ENCODE peak calls at places on chromosome 22, in nine cellular contexts. K is mucosa of descending colon, B is suprapubic skin, Q is stomach, P is esophagus squamous epithelium, F is uterus, O is SJSA1, M is HAP-1, A is OCI-LY7. G is an unnamed sample. For H3K4me1, the result is how much of the 10 kb centered on the place peaks cover.

GRCh38 chr22:31556627-31557203 is 60.4 kb downstream of the SFI1 start:
- DNase-seq in O (no peak), Q (no peak), K (no peak), P (no peak), F (no peak), M (peak), A (peak), B (no peak), G (no peak)

GRCh38 chr22:41976961-41977566 is 7.8 kb downstream of the SEPTIN3 start:
- DNase-seq in F (no peak), Q (no peak), M (no peak), O (no peak), P (no peak), K (no peak), A (no peak), B (no peak), G (no peak)

GRCh38 chr22:40190501-40190900 is 12.8 kb downstream of the TNRC6B start:
- DNase-seq in M (no peak), B (no peak), A (no peak), Q (peak), K (no peak), P (no peak), O (no peak), F (no peak), G (no peak)

GRCh38 chr22:26334232-26334631 is 94.8 kb upstream of the ASPHD2 start:
- DNase-seq in O (no peak), M (no peak), Q (no peak), B (no peak), K (no peak), A (no peak), P (no peak), F (no peak), G (no peak)

GRCh38 chr22:44446483-44446882 is 51.5 kb downstream of the RTL6 start:
- DNase-seq in F (no peak), P (no peak), B (no peak), Q (no peak), K (no peak), O (no peak), M (no peak), A (no peak), G (no peak)

GRCh38 chr22:47822459-47822858 is 1060.0 kb downstream of the TBC1D22A start:
- DNase-seq in F (no peak), P (no peak), O (peak), B (no peak), K (no peak), Q (no peak), M (no peak), A (no peak), G (no peak)

GRCh38 chr22:17368144-17368726 is 1.0 kb upstream of the CECR2 start:
- DNase-seq in Q (no peak), O (no peak), M (peak), K (no peak), B (no peak), F (no peak), A (no peak), P (no peak), G (no peak)

GRCh38 chr22:11066458-11067285 is 4461.3 kb upstream of the OR11H1 start:
- DNase-seq in O (peak), M (no peak), Q (no peak), F (no peak), B (no peak), A (no peak), P (no peak), K (no peak), G (no peak)

GRCh38 chr22:25403752-25404471 is 160.6 kb upstream of the GRK3 start:
- DNase-seq in F (no peak), B (no peak), Q (no peak), K (peak), M (no peak), A (no peak), O (no peak), P (no peak), G (no peak)

GRCh38 chr22:43167001-43167589 is 15.7 kb downstream of the TSPO start:
- DNase-seq in B (no peak), F (no peak), Q (peak), P (no peak), K (no peak), M (no peak), A (no peak), O (no peak), G (no peak)
- H3K4me1 ChIP-seq in B (under half), F (under half), Q (under half), P (half or more), K (under half), M (under half), A (under half), O (under half), G (under half)

DNA sequence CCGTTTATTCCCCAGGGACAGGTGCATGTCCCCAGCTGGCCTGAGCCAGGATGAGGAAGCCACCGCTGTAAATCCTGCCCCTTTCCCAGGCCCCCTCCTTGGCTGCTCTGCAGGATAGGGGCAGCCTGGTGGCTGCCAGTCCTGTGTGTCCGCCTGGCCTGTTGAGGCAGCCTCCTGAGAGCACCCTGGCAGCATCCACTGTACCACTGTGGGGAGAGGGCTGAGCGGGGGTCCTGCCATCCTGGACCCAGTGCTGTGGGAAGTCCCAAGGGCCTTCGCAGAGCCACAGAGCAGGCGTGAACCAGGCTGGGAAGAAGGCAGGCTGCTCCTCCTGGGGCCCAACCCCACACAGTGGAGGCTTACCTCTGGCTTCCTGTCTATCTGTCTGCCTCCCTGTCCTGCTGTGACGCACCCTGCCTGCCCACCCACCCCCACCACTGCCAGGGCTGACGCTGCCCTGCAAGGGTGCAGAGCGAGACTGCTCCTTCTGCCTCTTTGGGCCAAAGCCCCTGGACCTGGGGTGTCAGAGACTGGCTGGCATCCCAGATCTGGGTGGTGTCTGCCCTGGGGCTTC is 8.4 kb downstream of the KCTD17 start:
- DNase-seq in B (no peak), A (no peak), K (no peak), F (no peak), O (no peak), P (no peak), Q (no peak), M (no peak), G (no peak)
- H3K4me1 ChIP-seq in B (under half), A (under half), K (under half), F (under half), O (under half), P (under half), Q (under half), M (under half), G (under half)

GRCh38 chr22:20937794-20938148 is 20.6 kb downstream of the CRKL start:
- DNase-seq in O (no peak), P (no peak), F (no peak), Q (no peak), A (no peak), B (peak), K (no peak), M (no peak), G (no peak)
- H3K4me1 ChIP-seq in O (under half), P (half or more), F (under half), Q (half or more), A (under half), B (half or more), K (under half), M (under half), G (under half)

DNA sequence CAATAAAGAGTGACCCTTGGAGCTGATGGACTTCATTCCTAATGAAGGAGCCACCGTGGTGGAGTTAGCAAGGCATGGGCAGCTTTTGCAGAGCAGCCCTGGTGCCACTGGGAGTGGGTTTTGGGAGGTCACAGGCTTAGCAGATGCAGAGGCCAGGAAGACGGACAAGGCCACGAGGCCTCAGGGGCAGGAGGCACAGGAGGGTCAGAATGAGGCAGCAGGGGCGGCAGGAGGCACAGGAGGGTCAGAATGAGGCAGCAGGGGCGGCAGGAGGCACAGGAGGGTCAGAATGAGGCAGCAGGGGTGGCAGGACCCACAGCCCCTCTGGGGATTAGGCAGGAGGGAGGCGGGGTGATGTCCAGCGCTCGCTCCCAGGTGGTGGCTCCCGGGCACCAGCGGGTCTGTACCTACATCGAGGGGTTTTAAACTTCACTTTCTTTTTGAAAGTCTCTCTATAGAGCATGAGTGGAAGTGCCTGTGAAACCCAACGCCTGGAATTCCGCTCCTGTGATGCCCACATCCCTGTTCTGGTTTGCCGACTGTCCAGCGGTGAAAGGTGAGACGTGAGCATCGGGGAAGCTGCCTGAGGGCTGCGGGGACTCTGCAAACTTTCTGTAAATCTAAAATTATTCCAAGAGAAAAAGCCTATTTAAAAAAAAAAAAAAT is 521.6 kb downstream of the BRD1 start:
- DNase-seq in P (no peak), K (no peak), F (no peak), B (peak), Q (peak), O (peak), A (no peak), M (no peak), G (no peak)
- H3K4me1 ChIP-seq in P (under half), K (under half), F (under half), B (under half), Q (under half), O (under half), A (under half), M (under half), G (under half)

GRCh38 chr22:19743081-19743480 is 17.5 kb upstream of the TBX1 start:
- DNase-seq in K (no peak), F (no peak), O (no peak), A (no peak), P (no peak), M (no peak), Q (no peak), B (no peak), G (no peak)

GRCh38 chr22:19745155-19746133 is 15.1 kb upstream of the TBX1 start:
- DNase-seq in F (no peak), M (no peak), K (no peak), O (no peak), P (no peak), A (no peak), B (no peak), Q (no peak), G (no peak)

GRCh38 chr22:19744350-19745006 is 16.1 kb upstream of the TBX1 start:
- DNase-seq in Q (no peak), M (no peak), K (no peak), A (no peak), B (no peak), P (no peak), O (no peak), F (no peak), G (no peak)

GRCh38 chr22:19742160-19743066 is 18.2 kb upstream of the TBX1 start:
- DNase-seq in M (no peak), O (no peak), B (no peak), Q (no peak), P (no peak), F (no peak), K (no peak), A (no peak), G (no peak)

GRCh38 chr22:19743626-19744025 is 17.0 kb upstream of the TBX1 start:
- DNase-seq in K (no peak), A (no peak), P (no peak), M (no peak), O (no peak), B (no peak), Q (no peak), F (no peak), G (no peak)
- H3K4me1 ChIP-seq in K (under half), A (under half), P (under half), M (under half), O (under half), B (under half), Q (under half), F (under half), G (under half)

GRCh38 chr22:21077884-21078508 is 32.2 kb downstream of the LRRC74B start:
- DNase-seq in B (no peak), O (no peak), P (no peak), A (no peak), K (no peak), F (no peak), Q (no peak), M (no peak), G (no peak)
- H3K4me1 ChIP-seq in B (under half), O (under half), P (under half), A (under half), K (under half), F (under half), Q (under half), M (under half), G (under half)

DNA sequence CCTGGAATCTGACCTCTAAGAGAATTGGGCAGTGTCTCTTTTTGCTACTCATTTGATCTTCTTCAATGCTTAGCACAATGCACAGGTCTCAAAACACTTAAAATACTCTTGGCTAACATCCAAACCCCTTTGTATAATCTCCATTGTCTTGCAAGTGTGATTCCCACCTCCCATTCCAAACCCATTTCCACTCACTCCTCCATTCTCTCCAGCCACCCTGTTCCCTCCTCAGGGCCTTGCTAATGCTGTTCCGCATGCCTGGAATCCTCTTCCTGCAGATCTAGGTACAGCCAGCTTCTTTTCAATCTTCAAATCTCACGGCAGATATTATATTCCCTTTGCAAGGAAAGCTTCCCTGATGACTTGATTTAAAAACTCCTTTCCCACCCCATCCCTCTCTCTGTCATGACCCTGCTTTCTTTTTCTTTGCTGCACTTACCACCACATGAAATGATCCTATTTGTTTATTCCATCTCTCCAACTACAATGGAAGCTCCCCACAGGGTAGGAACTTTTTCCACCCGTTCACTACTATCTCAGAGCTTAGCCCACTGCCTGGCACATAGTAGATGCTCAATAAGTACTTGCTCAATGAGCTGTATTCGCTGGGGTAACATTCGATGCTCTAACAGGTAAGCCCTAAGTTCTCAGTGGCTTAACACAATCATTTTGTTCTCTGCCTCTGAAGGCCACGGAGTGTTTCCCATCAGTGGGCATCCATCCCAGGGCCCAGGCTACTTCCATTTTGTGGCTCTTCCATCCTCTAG is 121.7 kb downstream of the MN1 start:
- DNase-seq in A (no peak), O (no peak), P (no peak), F (no peak), M (peak), K (no peak), Q (no peak), B (no peak), G (no peak)
- H3K4me1 ChIP-seq in A (under half), O (under half), P (under half), F (under half), M (under half), K (under half), Q (under half), B (under half), G (under half)

GRCh38 chr22:23277583-23278295 is 97.4 kb downstream of the BCR start:
- DNase-seq in O (no peak), F (no peak), A (no peak), P (no peak), B (no peak), M (no peak), Q (no peak), K (no peak), G (no peak)

GRCh38 chr22:23274146-23274526 is 93.8 kb downstream of the BCR start:
- DNase-seq in Q (no peak), B (no peak), P (no peak), K (no peak), F (no peak), M (no peak), A (no peak), O (no peak), G (no peak)

GRCh38 chr22:23274891-23275694 is 94.8 kb downstream of the BCR start:
- DNase-seq in B (no peak), Q (no peak), O (no peak), P (no peak), K (no peak), F (no peak), M (no peak), A (no peak), G (no peak)

GRCh38 chr22:23276656-23277582 is 96.6 kb downstream of the BCR start:
- DNase-seq in A (no peak), M (no peak), Q (no peak), F (no peak), O (no peak), B (no peak), K (no peak), P (no peak), G (no peak)

GRCh38 chr22:23275751-23276150 is 95.4 kb downstream of the BCR start:
- DNase-seq in B (no peak), P (no peak), Q (no peak), K (no peak), M (no peak), O (no peak), A (no peak), F (no peak), G (no peak)
- H3K4me1 ChIP-seq in B (under half), P (under half), Q (under half), K (under half), M (under half), O (under half), A (under half), F (under half), G (under half)

G was measured in effector memory CD4-positive, alpha-beta T cell.